ENCODE peak calls at places on chromosomes 1 and 21, in nine cellular contexts. N, R, Z, I, P, E, B, S and A are unnamed samples.

GRCh38 chr21:29078884-29079765 is 5.7 kb upstream of the CCT8 start:
- DNase-seq in R (no peak), S (peak; percentile 32), N (no peak), P (no peak), B (no peak), Z (no peak), I (no peak), E (no peak), A (no peak)

GRCh38 chr1:2275796-2276536 is 47.8 kb downstream of the SKI start:
- DNase-seq in I (no peak), B (peak; percentile 88), E (no peak), Z (no peak), N (no peak), S (no peak), P (peak; percentile 29), R (peak; percentile 21), A (no peak)

GRCh38 chr1:28934676-28935075 is 20.3 kb downstream of the EPB41 start:
- DNase-seq in R (peak; percentile 23), S (no peak), N (no peak), I (no peak), E (no peak), Z (no peak), P (no peak), B (no peak), A (no peak)

GRCh38 chr1:153532769-153533599 is 2.8 kb downstream of the S100A6 start:
- DNase-seq in R (peak; percentile 88), E (peak; percentile 80), Z (peak; percentile 96), N (peak; percentile 95), B (peak; percentile 64), S (peak; percentile 83), P (peak; percentile 92), I (peak; percentile 94), A (peak; percentile 84)

GRCh38 chr1:240207073-240207709 is 115.5 kb downstream of the FMN2 start:
- DNase-seq in B (no peak), R (no peak), S (no peak), Z (no peak), E (no peak), I (no peak), N (no peak), P (no peak), A (no peak)

GRCh38 chr1:62800825-62801306 is 16.9 kb downstream of the ATG4C start:
- DNase-seq in R (no peak), P (no peak), N (no peak), S (no peak), B (no peak), E (no peak), I (no peak), Z (no peak), A (no peak)

GRCh38 chr1:31127266-31127665 is 61.7 kb upstream of the PUM1 start:
- DNase-seq in S (no peak), I (no peak), Z (no peak), E (no peak), N (no peak), P (no peak), R (no peak), B (no peak), A (no peak)

GRCh38 chr1:19735419-19736127 is 64.1 kb downstream of the TMCO4 start:
- DNase-seq in B (no peak), R (peak; percentile 99), N (no peak), Z (peak; percentile 69), S (peak; percentile 41), P (peak; percentile 86), I (no peak), E (no peak), A (peak; percentile 47)

GRCh38 chr21:44078411-44078981 is 28.7 kb upstream of the PWP2 start:
- DNase-seq in E (no peak), N (no peak), B (no peak), Z (no peak), R (no peak), S (no peak), I (no peak), P (no peak), A (no peak)

GRCh38 chr1:196607940-196608339 is 300 bp downstream of the KCNT2 start:
- DNase-seq in I (no peak), B (peak; percentile 9), Z (no peak), N (peak; percentile 26), E (no peak), R (no peak), S (no peak), P (no peak), A (no peak)

GRCh38 chr21:16372546-16372945 is 642.8 kb downstream of the USP25 start:
- DNase-seq in S (no peak), B (no peak), R (no peak), Z (no peak), P (no peak), E (no peak), I (no peak), N (no peak), A (no peak)

GRCh38 chr1:80448081-80448480 is 1352.7 kb upstream of the ADGRL2 start:
- DNase-seq in B (no peak), Z (no peak), R (no peak), S (no peak), E (no peak), N (no peak), P (no peak), I (no peak), A (no peak)

GRCh38 chr1:100795646-100795985 is 76.1 kb downstream of the VCAM1 start:
- DNase-seq in B (no peak), N (no peak), E (no peak), P (no peak), Z (no peak), S (no peak), R (no peak), I (no peak), A (no peak)